ENCODE peak calls at places on chromosomes 2 and 18, in five cellular contexts. G, H, E, X and R are unnamed samples.
A peak's percentile ranks its signal among the peaks of the same experiment; 100 is the strongest.

GRCh38 chr2:69948032-69948962 is 13.1 kb downstream of the ASPRV1 start:
- DNase-seq in E (no peak), H (no peak), X (no peak), G (no peak), R (no peak)

GRCh38 chr2:175251425-175252041 is 70.0 kb upstream of the ATP5MC3 start:
- DNase-seq in H (peak; percentile 43), E (peak; percentile 55), G (peak; percentile 16), X (no peak), R (no peak)

GRCh38 chr2:73516033-73516432 is 126.2 kb downstream of the NAT8 start:
- DNase-seq in E (peak; percentile 18), G (no peak), X (peak; percentile 32), H (no peak), R (no peak)

GRCh38 chr2:238820909-238821308 is 27.0 kb upstream of the TWIST2 start:
- DNase-seq in X (peak; percentile 53), H (no peak), E (peak; percentile 38), G (no peak), R (no peak)

GRCh38 chr2:135299656-135300244 is 231.3 kb downstream of the ZRANB3 start:
- DNase-seq in H (no peak), X (peak; percentile 71), G (no peak), E (no peak), R (no peak)

GRCh38 chr18:51193621-51194287 is 3.7 kb downstream of the MEX3C start:
- DNase-seq in X (no peak), G (no peak), E (peak; percentile 51), H (no peak), R (no peak)

GRCh38 chr2:121200419-121201315 is 84.3 kb downstream of the TFCP2L1 start:
- DNase-seq in H (no peak), E (no peak), X (peak; percentile 41), G (no peak), R (no peak)

GRCh38 chr2:189013677-189014380 is 39.7 kb downstream of the COL3A1 start:
- DNase-seq in G (no peak), H (no peak), X (no peak), E (no peak), R (no peak)

GRCh38 chr2:218010838-218011616 is 8.2 kb upstream of the TNS1 start:
- DNase-seq in H (no peak), E (no peak), X (no peak), G (no peak), R (no peak)

GRCh38 chr2:234861841-234862735 is 89.7 kb upstream of the SH3BP4 start:
- DNase-seq in G (peak; percentile 56), H (no peak), E (no peak), X (no peak), R (no peak)

GRCh38 chr2:240722796-240723735 is 31.4 kb downstream of the AQP12A start:
- DNase-seq in G (no peak), H (no peak), E (no peak), X (no peak), R (no peak)

GRCh38 chr18:13531681-13532325 is 194.6 kb downstream of the FAM210A start:
- DNase-seq in H (no peak), X (no peak), E (no peak), G (no peak), R (no peak)

GRCh38 chr2:16084274-16084673 is 143.9 kb downstream of the MYCN start:
- DNase-seq in G (no peak), X (no peak), H (no peak), E (no peak), R (no peak)

GRCh38 chr2:56191617-56192016 is 7.8 kb downstream of the CCDC85A start:
- DNase-seq in H (peak; percentile 62), G (no peak), X (peak; percentile 44), E (peak; percentile 42), R (no peak)

GRCh38 chr18:37408676-37409305 is 156.8 kb downstream of the CELF4 start:
- DNase-seq in X (no peak), E (no peak), G (no peak), H (no peak), R (no peak)

GRCh38 chr2:20483496-20483895 is 36.6 kb downstream of the RHOB start:
- DNase-seq in G (no peak), H (no peak), X (no peak), E (no peak), R (peak; percentile 32)

GRCh38 chr18:8816805-8817204 is 111.4 kb downstream of the MTCL1 start:
- DNase-seq in H (no peak), X (no peak), E (no peak), G (no peak), R (no peak)

GRCh38 chr18:5093902-5094301 is 103.2 kb downstream of the AKAIN1 start:
- DNase-seq in G (no peak), E (no peak), H (no peak), X (no peak), R (no peak)

GRCh38 chr2:11778923-11779757 is 32.7 kb downstream of the LPIN1 start:
- DNase-seq in E (peak; percentile 42), H (peak; percentile 69), X (peak; percentile 65), G (peak; percentile 83), R (peak; percentile 42)

GRCh38 chr2:109707281-109708147 is 86.6 kb upstream of the RGPD5 start:
- DNase-seq in H (no peak), X (no peak), G (no peak), E (no peak), R (no peak)

GRCh38 chr2:112692914-112693313 is 27.9 kb upstream of the NT5DC4 start:
- DNase-seq in G (no peak), H (no peak), X (peak; percentile 59), E (no peak), R (no peak)

GRCh38 chr2:27663160-27663462 is 303 bp downstream of the SUPT7L start:
- DNase-seq in X (no peak), H (no peak), G (no peak), E (no peak), R (no peak)

GRCh38 chr2:173854840-173855239 is 110.3 kb downstream of the SP3 start:
- DNase-seq in E (peak; percentile 18), X (peak; percentile 57), G (peak; percentile 20), H (peak; percentile 96), R (no peak)

GRCh38 chr18:31619291-31619690 is 27.6 kb downstream of the TTR start:
- DNase-seq in G (no peak), E (no peak), X (peak; percentile 15), H (no peak), R (no peak)

GRCh38 chr2:109185801-109186570 is 57.0 kb downstream of the SH3RF3 start:
- DNase-seq in G (no peak), X (no peak), H (no peak), E (no peak), R (no peak)